ENCODE peak calls at places on chromosomes 6 and 20, in nine cellular contexts. B is heart right ventricle; M is cardiac fibroblast; Z is PC-3; A is AG09309; S is CD8-positive, alpha-beta T cell; L is breast epithelium; O is pancreas; I is cardiac muscle cell. G is an unnamed sample.

GRCh38 chr6:75363304-75363703 is 78.7 kb upstream of the TMEM30A start:
- DNase-seq in L (no peak), M (no peak), A (no peak), B (no peak), I (no peak), O (no peak), Z (peak), S (no peak), G (no peak)

GRCh38 chr6:156779206-156780116 is 2.3 kb downstream of the ARID1B start:
- DNase-seq in S (no peak), A (no peak), Z (no peak), B (peak), O (peak), M (peak), L (peak), I (no peak), G (no peak)

GRCh38 chr6:18406955-18407738 is 20.0 kb downstream of the RNF144B start:
- DNase-seq in S (no peak), M (peak), B (no peak), O (no peak), L (no peak), A (no peak), I (no peak), Z (peak), G (no peak)

GRCh38 chr6:11236351-11236750 is 3.9 kb upstream of the NEDD9 start:
- DNase-seq in S (no peak), A (no peak), L (no peak), O (no peak), M (no peak), Z (no peak), I (no peak), B (no peak), G (peak)

GRCh38 chr6:14754636-14755513 is 491.0 kb upstream of the JARID2 start:
- DNase-seq in M (no peak), A (no peak), I (no peak), S (no peak), B (no peak), Z (no peak), O (no peak), L (no peak), G (no peak)

GRCh38 chr6:139490482-139490881 is 116.0 kb upstream of the CITED2 start:
- DNase-seq in B (no peak), A (no peak), Z (no peak), M (peak), S (no peak), L (no peak), I (no peak), O (peak), G (no peak)

GRCh38 chr20:42041000-42041565 is 422.9 kb upstream of the CHD6 start:
- DNase-seq in I (no peak), A (no peak), M (no peak), O (no peak), B (no peak), Z (no peak), L (no peak), S (no peak), G (no peak)

GRCh38 chr20:19047040-19047950 is 165.1 kb upstream of the SLC24A3 start:
- DNase-seq in B (peak), M (no peak), L (peak), Z (peak), A (no peak), O (no peak), I (no peak), S (no peak), G (no peak)

GRCh38 chr20:4835244-4836177 is 113.8 kb downstream of the PRND start:
- DNase-seq in L (peak), O (no peak), B (peak), Z (no peak), A (no peak), S (no peak), I (peak), M (no peak), G (no peak)

GRCh38 chr6:38498085-38498484 is 141.6 kb downstream of the BTBD9 start:
- DNase-seq in S (no peak), B (no peak), A (no peak), O (no peak), M (peak), L (no peak), I (no peak), Z (peak), G (peak)

GRCh38 chr6:47132724-47133123 is 90.6 kb upstream of the ADGRF1 start:
- DNase-seq in L (no peak), B (no peak), I (no peak), S (no peak), O (no peak), A (no peak), Z (no peak), M (no peak), G (no peak)

GRCh38 chr6:119440953-119441352 is 91.4 kb upstream of the MAN1A1 start:
- DNase-seq in A (no peak), S (no peak), I (no peak), L (no peak), M (no peak), Z (no peak), B (no peak), O (no peak), G (no peak)

GRCh38 chr6:45845546-45845945 is 170.1 kb downstream of the CLIC5 start:
- DNase-seq in I (peak), S (no peak), L (no peak), M (peak), A (peak), O (no peak), Z (peak), B (no peak), G (peak)

GRCh38 chr6:87705070-87705691 is 3.1 kb upstream of the AKIRIN2 start:
- DNase-seq in L (no peak), O (no peak), A (no peak), Z (peak), I (no peak), S (no peak), M (no peak), B (no peak), G (no peak)

GRCh38 chr6:44265843-44266233 is 487 bp upstream of the NFKBIE start:
- DNase-seq in Z (no peak), L (no peak), A (no peak), O (no peak), S (no peak), B (no peak), I (no peak), M (no peak), G (no peak)

GRCh38 chr6:98839788-98840361 is 5.5 kb downstream of the POU3F2 start:
- DNase-seq in M (peak), B (no peak), O (no peak), Z (peak), I (peak), A (no peak), S (no peak), L (no peak), G (peak)

GRCh38 chr6:124962617-124963415 is 579 bp downstream of the RNF217 start:
- DNase-seq in L (peak), I (peak), A (no peak), B (peak), Z (peak), M (peak), S (no peak), O (peak), G (peak)

GRCh38 chr6:24836116-24836515 is 37.4 kb upstream of the ARMH2 start:
- DNase-seq in I (peak), O (no peak), A (no peak), B (no peak), L (no peak), Z (no peak), S (no peak), M (no peak), G (no peak)

GRCh38 chr6:76774750-76775396 is 688.4 kb downstream of the HTR1B start:
- DNase-seq in Z (no peak), I (peak), S (no peak), A (no peak), M (peak), L (no peak), B (no peak), O (peak), G (no peak)

GRCh38 chr6:31582230-31582601 is at the start of gene LTB:
- DNase-seq in B (no peak), A (no peak), Z (no peak), I (no peak), L (no peak), O (no peak), S (peak), M (no peak), G (no peak)

GRCh38 chr6:112086744-112087135 is 542 bp downstream of the TUBE1 start:
- DNase-seq in B (no peak), I (peak), L (no peak), O (no peak), Z (peak), S (no peak), A (peak), M (peak), G (peak)

GRCh38 chr6:25524542-25524941 is 127.5 kb upstream of the SCGN start:
- DNase-seq in O (no peak), I (no peak), S (no peak), Z (no peak), B (no peak), A (no peak), M (no peak), L (no peak), G (no peak)

GRCh38 chr6:25789475-25789874 is 34.9 kb downstream of the SLC17A4 start:
- DNase-seq in Z (no peak), M (no peak), B (no peak), A (no peak), L (no peak), O (no peak), I (no peak), S (no peak), G (no peak)

GRCh38 chr6:138682722-138683521 is 90.6 kb upstream of the CCDC28A start:
- DNase-seq in M (peak), Z (peak), B (peak), A (peak), I (peak), S (no peak), L (no peak), O (no peak), G (peak)

GRCh38 chr6:136288566-136289326 is 900 bp downstream of the BCLAF1 start:
- DNase-seq in O (peak), A (peak), S (peak), B (peak), Z (peak), M (peak), I (peak), L (peak), G (peak)
- TF ChIP-seq CTCF in O (no peak), A (no peak), S (no peak), B (no peak), Z (no peak), M (peak), I (no peak), L (no peak), G (no peak)

DNA sequence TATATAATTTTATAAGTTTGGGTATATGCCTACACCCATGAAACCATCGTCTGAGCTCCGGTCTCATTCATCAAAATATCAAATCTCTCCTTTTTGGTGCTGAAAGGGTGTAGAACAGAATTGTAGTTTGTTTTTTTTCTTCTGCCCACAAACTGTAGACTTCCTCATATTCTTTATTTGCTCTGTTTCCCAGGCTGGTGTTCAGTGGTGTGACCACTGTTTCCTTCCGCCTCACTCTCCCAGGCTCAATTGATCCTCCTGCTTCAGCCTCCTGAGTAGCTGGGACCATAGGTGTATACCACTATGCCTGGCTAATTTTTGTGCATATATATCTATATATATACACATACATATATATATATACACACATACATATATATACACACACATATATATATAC is 139.6 kb upstream of the HCRTR2 start:
- DNase-seq in Z (no peak), M (no peak), A (no peak), S (no peak), B (no peak), L (no peak), O (no peak), I (no peak), G (no peak)
- H3K4me3 ChIP-seq in Z (no peak), M (no peak), A (no peak), S (no peak), B (no peak), L (no peak), O (no peak), I (no peak), G (no peak)

DNA sequence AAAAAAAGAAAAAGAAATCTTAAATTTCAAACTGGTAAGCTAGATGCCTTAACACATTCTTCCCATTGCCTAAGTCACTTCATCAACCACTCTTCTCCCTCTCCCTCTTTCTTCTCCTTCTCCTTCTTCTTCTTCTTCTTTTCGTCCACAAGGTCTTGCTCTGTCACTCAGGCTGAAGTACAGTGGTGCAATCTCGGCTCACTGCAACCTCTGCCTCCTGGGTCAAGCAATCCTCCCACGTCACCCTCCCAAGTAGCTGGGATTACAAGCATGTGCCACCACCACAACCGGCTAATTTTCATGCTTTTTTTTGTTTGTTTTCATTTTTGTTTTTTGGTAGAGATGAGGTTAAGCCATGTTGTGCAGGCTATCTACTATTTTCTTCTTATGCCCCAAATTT is 60.2 kb downstream of the GPR63 start:
- DNase-seq in M (no peak), S (no peak), Z (no peak), O (no peak), I (no peak), B (no peak), A (no peak), L (no peak), G (no peak)
- TF ChIP-seq CTCF in M (no peak), S (no peak), Z (no peak), O (no peak), I (no peak), B (no peak), A (no peak), L (no peak), G (no peak)

DNA sequence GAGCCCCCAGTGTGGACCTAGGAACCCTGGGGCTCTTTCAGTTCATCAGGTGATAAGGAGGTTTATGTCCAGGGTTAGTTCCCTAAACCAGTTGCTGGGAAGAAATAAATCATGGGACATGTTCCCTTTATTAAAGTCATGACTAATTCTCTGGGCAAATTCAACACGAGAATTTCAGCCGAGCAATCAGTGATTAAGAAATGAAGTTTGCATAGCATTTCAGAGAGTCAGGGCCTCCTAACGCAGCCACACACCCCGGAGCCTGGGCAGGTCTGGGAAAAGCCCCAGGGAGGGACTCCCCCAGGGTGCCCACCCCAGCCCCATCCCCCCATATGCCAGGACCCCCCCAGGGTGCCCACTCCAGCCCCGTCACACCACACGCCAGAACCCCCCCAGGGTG is 20.1 kb downstream of the SLCO4A1 start:
- DNase-seq in B (no peak), A (peak), L (no peak), S (no peak), M (peak), O (no peak), I (peak), Z (peak), G (peak)
- H3K4me3 ChIP-seq in B (no peak), A (no peak), L (no peak), S (no peak), M (no peak), O (no peak), I (no peak), Z (no peak), G (no peak)

GRCh38 chr20:8082025-8082424 is 50.0 kb upstream of the PLCB1 start:
- DNase-seq in O (no peak), S (no peak), Z (peak), A (no peak), L (no peak), M (peak), B (no peak), I (peak), G (peak)
- TF ChIP-seq CTCF in O (no peak), S (no peak), Z (peak), A (peak), L (no peak), M (peak), B (no peak), I (peak), G (peak)

GRCh38 chr20:53149652-53150205 is 177.6 kb downstream of the TSHZ2 start:
- DNase-seq in B (no peak), S (no peak), O (no peak), Z (no peak), L (no peak), I (peak), M (no peak), A (no peak), G (no peak)
- H3K4me3 ChIP-seq in B (no peak), S (no peak), O (no peak), Z (no peak), L (peak), I (no peak), M (no peak), A (no peak), G (no peak)

GRCh38 chr6:73734843-73735453 is 38.9 kb downstream of the CD109 start:
- DNase-seq in L (no peak), S (no peak), I (no peak), O (no peak), Z (no peak), B (no peak), M (no peak), A (no peak), G (no peak)

GRCh38 chr6:73731285-73731684 is 35.3 kb downstream of the CD109 start:
- DNase-seq in I (no peak), Z (peak), S (no peak), B (no peak), M (no peak), O (no peak), L (no peak), A (no peak), G (no peak)

GRCh38 chr6:73728548-73729205 is 32.7 kb downstream of the CD109 start:
- DNase-seq in A (no peak), S (no peak), B (no peak), Z (no peak), O (no peak), I (no peak), L (no peak), M (no peak), G (no peak)

GRCh38 chr6:73733791-73734190 is 37.8 kb downstream of the CD109 start:
- DNase-seq in B (no peak), I (no peak), Z (no peak), L (no peak), A (no peak), O (no peak), S (no peak), M (no peak), G (no peak)

GRCh38 chr6:73732845-73733675 is 37.1 kb downstream of the CD109 start:
- DNase-seq in I (peak), O (peak), Z (peak), A (peak), M (peak), L (peak), S (peak), B (peak), G (peak)
- TF ChIP-seq CTCF in I (peak), O (peak), Z (peak), A (peak), M (peak), L (peak), S (peak), B (peak), G (peak)

GRCh38 chr6:166004491-166005275 is 163.0 kb downstream of the TBXT start:
- DNase-seq in A (no peak), I (no peak), L (no peak), M (peak), B (no peak), O (no peak), Z (no peak), S (no peak), G (no peak)

GRCh38 chr6:166006593-166007301 is 160.9 kb downstream of the TBXT start:
- DNase-seq in Z (no peak), B (no peak), A (no peak), I (peak), S (no peak), M (peak), L (no peak), O (no peak), G (peak)

GRCh38 chr6:166005401-166005845 is 162.2 kb downstream of the TBXT start:
- DNase-seq in L (no peak), I (peak), B (peak), Z (no peak), O (peak), M (peak), S (no peak), A (no peak), G (peak)

GRCh38 chr6:166007349-166008263 is 160.0 kb downstream of the TBXT start:
- DNase-seq in L (no peak), M (peak), O (peak), B (peak), I (peak), S (no peak), A (no peak), Z (no peak), G (peak)

DNA sequence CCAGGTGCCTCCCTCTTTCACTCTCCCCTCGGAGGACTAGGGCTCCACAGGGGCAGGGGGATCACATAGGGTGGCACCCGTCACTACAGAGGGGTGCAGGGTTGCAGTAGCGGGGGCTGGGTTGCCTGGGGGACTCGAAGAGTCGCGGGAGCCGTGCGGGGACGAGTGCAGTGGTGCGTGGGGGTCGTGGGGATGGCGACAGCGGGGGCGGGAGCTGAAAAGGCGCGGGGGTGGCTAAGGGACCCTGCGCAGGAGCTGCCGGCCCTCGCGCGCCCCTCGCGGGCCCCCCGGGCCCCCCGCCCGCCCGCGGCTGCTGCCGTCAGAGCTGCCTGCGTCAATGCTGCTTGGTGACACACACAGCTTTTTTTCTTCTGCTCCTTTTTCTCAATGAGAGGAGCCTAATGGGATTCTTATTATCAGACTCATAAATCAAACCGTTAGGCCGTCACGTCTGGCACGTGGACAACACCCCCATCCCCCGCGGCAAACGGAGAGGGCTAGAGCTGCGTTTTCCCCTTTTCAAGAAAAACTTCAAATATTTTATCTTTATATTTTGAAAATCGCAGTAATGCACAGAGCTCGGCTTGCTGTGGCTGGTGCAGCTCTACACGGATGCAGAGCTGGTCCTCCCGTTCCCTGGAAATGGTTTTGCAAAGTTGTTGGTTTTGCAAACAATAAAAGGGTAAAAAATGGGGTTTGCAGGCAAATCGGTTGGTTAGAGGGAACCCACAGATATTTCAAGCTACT is 161.6 kb downstream of the TBXT start:
- DNase-seq in M (peak), S (no peak), A (no peak), B (peak), O (peak), Z (no peak), L (no peak), I (peak), G (no peak)
- H3K4me3 ChIP-seq in M (peak), S (no peak), A (no peak), B (no peak), O (peak), Z (no peak), L (peak), I (peak), G (peak)

DNA sequence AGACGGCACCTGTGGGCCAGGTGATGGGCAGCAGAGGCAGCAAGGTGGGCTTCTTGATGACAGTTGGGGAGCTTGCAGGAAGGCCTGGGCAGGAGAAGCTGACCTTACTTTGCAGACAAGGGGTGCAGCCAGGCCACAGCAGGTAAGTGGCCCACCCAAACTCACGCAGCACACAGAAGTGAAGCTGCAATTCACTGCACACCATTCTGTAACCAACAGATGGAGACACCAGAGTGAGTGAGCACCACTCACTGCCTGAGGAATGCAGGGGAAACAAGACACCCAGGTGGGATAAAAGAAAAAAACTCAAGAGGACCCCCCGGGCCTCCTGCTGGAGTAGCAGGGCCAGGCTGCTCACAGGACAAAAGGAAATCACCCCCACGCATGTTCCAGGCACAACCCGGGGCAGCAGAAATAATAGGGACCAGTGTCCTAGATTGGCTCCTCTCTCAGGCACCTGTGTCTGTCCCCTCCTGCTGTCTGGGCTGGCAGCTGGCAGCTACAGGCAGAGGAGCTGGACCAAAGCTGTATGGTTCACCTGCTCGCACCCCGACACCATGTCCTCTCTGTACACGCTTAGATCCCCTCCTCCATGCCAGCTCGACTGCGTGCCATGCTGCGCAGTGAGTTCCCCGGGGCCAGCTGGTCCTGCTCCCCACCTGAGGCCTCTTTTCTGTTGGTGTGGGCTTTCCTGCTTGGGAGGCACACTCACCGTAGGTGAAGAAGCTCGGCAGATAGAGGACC is 4.9 kb downstream of the MTCH1 start:
- DNase-seq in Z (no peak), S (no peak), I (no peak), B (no peak), A (no peak), M (no peak), L (no peak), O (no peak), G (no peak)
- TF ChIP-seq CTCF in Z (peak), S (no peak), I (no peak), B (no peak), A (peak), M (no peak), L (no peak), O (no peak), G (no peak)

G was measured in foreskin fibroblast.